ENCODE peak calls at places on chromosomes 1 and 21, in five cellular contexts. N is heart left ventricle; W is lower lobe of right lung; K is mesendoderm; S is naive thymus-derived CD4-positive, alpha-beta T cell. Y is an unnamed sample.

GRCh38 chr21:32022141-32022540 is 149.3 kb downstream of the HUNK start:
- DNase-seq in N (no peak), W (no peak), K (no peak), S (no peak), Y (no peak)

GRCh38 chr1:66676616-66677298 is 75.5 kb upstream of the DYNLT5 start:
- DNase-seq in N (no peak), W (no peak), K (no peak), S (no peak), Y (no peak)

GRCh38 chr1:97414682-97415312 is 506.0 kb downstream of the DPYD start:
- DNase-seq in N (no peak), W (no peak), K (no peak), S (no peak), Y (no peak)

GRCh38 chr21:42614391-42614790 is 39.0 kb upstream of the PDE9A start:
- DNase-seq in N (no peak), W (no peak), K (no peak), S (peak; percentile 63), Y (no peak)

GRCh38 chr1:234722904-234723588 is 113.1 kb upstream of the IRF2BP2 start:
- DNase-seq in N (peak; percentile 66), W (no peak), K (peak; percentile 35), S (no peak), Y (no peak)

GRCh38 chr1:99737016-99737415 is 29.4 kb downstream of the FRRS1 start:
- DNase-seq in N (peak; percentile 24), W (no peak), K (peak; percentile 87), S (no peak), Y (peak; percentile 65)

GRCh38 chr1:86706018-86706417 is 1.6 kb downstream of the SH3GLB1 start:
- DNase-seq in N (no peak), W (no peak), K (no peak), S (no peak), Y (no peak)

GRCh38 chr1:103274886-103275285 is 166.6 kb upstream of the COL11A1 start:
- DNase-seq in N (no peak), W (no peak), K (no peak), S (no peak), Y (no peak)

GRCh38 chr21:33850985-33851384 is 64.6 kb downstream of the ATP5PO start:
- DNase-seq in N (no peak), W (no peak), K (no peak), S (no peak), Y (no peak)

GRCh38 chr1:81111818-81112217 is 688.9 kb upstream of the ADGRL2 start:
- DNase-seq in N (no peak), W (no peak), K (no peak), S (no peak), Y (peak; percentile 63)

GRCh38 chr1:28449904-28450303 is 55.9 kb upstream of the RCC1 start:
- DNase-seq in N (no peak), W (no peak), K (no peak), S (peak; percentile 25), Y (no peak)
- H3K4me3 ChIP-seq in N (no peak overlapping the region), W (no peak overlapping the region), K (no peak overlapping the region), S (no peak overlapping the region), Y (no peak overlapping the region)

DNA sequence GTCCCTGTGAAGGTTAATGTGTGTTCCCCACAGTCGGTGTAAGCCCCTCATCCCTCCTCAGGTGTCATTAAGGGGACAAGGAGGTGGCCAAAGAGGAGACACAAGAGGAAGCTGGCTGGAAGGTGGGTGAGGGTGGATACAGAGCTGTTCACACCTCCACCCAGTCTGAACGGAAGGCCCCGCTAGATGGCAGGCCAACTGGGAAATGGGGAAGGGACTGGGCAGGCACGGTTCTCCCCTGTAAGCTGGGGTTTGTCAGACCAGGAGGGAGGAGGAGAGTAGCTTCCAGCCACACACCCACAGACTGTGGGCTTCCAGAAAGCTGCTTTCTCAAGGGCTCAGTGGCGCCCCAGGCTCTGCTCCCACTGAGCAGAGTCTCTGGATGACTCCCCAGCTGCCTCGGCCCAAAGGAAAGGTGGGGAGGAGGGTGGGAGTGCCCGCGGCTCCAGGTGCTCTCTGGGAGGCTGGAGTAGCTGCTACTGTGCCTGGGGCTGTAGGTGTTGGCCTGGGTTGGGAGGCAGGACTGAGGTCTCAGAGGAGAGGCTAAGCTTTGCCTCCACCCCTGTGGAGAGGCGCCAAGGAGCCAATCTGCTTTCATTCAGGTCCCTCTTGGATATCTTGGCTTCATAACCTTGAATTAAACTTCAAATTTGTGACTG is 41.2 kb downstream of the PCP4 start:
- DNase-seq in N (no peak), W (no peak), K (peak; percentile 59), S (no peak), Y (no peak)
- H3K27ac ChIP-seq in N (no peak overlapping the region), W (no peak overlapping the region), K (no peak overlapping the region), S (no peak overlapping the region), Y (no peak overlapping the region)

GRCh38 chr1:64842244-64842643 is 97.4 kb downstream of the RAVER2 start:
- DNase-seq in N (no peak), W (no peak), K (no peak), S (no peak), Y (no peak)
- H3K36me3 ChIP-seq in N (peaks cover 87% of the 10 kb centered on the region), W (peaks cover 96% of the 10 kb centered on the region), K (peaks cover 2% of the 10 kb centered on the region), S (peaks cover 93% of the 10 kb centered on the region), Y (peaks cover 11% of the 10 kb centered on the region)

GRCh38 chr1:67803380-67804279 is 29.6 kb downstream of the GNG12 start:
- DNase-seq in N (no peak), W (no peak), K (no peak), S (no peak), Y (no peak)
- H3K4me3 ChIP-seq in N (no peak overlapping the region), W (no peak overlapping the region), K (no peak overlapping the region), S (no peak overlapping the region), Y (no peak overlapping the region)

GRCh38 chr1:13699936-13700520 is at the start of gene PRDM2:
- DNase-seq in N (peak; percentile 52), W (peak; percentile 79), K (peak; percentile 45), S (peak; percentile 69), Y (peak; percentile 60)
- H3K27ac ChIP-seq in N (peak within 1 kb of the TSS; percentile 91), W (peak within 1 kb of the TSS; percentile 96), K (no peak within 1 kb of the TSS), S (peak within 1 kb of the TSS; percentile 96), Y (peak within 1 kb of the TSS; percentile 74)

GRCh38 chr1:35398739-35399138 is 130.2 kb downstream of the ZMYM4 start:
- DNase-seq in N (no peak), W (no peak), K (no peak), S (no peak), Y (no peak)
- H3K36me3 ChIP-seq in N (peaks cover 98% of the 10 kb centered on the region), W (peaks cover 90% of the 10 kb centered on the region), K (peaks cover 3% of the 10 kb centered on the region), S (peaks cover 48% of the 10 kb centered on the region), Y (peaks cover 71% of the 10 kb centered on the region)